ENCODE peak calls at places on chromosomes 11 and 22, in ten cellular contexts. A, N, P, C, G, K, T, U, R and Q are unnamed samples.
A peak's percentile ranks its signal among the peaks of the same experiment; 100 is the strongest.

GRCh38 chr11:135006800-135007199 is 594.8 kb upstream of the B3GAT1 start:
- DNase-seq in A (no peak), N (no peak), P (no peak), C (no peak), G (no peak), K (no peak), T (no peak), U (no peak), R (no peak), Q (no peak)

GRCh38 chr11:59769828-59770227 is 14.7 kb downstream of the STX3 start:
- DNase-seq in A (no peak), N (no peak), P (no peak), C (no peak), G (no peak), K (no peak), T (no peak), U (no peak), R (no peak), Q (no peak)

GRCh38 chr11:125990244-125990643 is 44.4 kb downstream of the VSIG10L2 start:
- DNase-seq in A (no peak), N (no peak), P (peak; percentile 83), C (no peak), G (no peak), K (no peak), T (peak; percentile 57), U (no peak), R (no peak), Q (peak; percentile 87)

GRCh38 chr11:62552931-62553838 is 6.6 kb upstream of the AHNAK start:
- DNase-seq in A (no peak), N (no peak), P (peak; percentile 96), C (peak; percentile 91), G (peak; percentile 93), K (peak; percentile 96), T (peak; percentile 98), U (peak; percentile 94), R (peak; percentile 85), Q (peak; percentile 97)

GRCh38 chr11:35486446-35486845 is 39.0 kb downstream of the PAMR1 start:
- DNase-seq in A (no peak), N (no peak), P (no peak), C (no peak), G (peak; percentile 18), K (no peak), T (peak; percentile 18), U (no peak), R (no peak), Q (no peak)

GRCh38 chr11:88544656-88545280 is 207.2 kb upstream of the CTSC start:
- DNase-seq in A (no peak), N (no peak), P (peak; percentile 62), C (no peak), G (no peak), K (no peak), T (no peak), U (peak; percentile 64), R (no peak), Q (peak; percentile 89)

GRCh38 chr22:41446057-41446501 is 522 bp downstream of the TOB2 start:
- DNase-seq in A (no peak), N (peak; percentile 19), P (peak; percentile 6), C (peak; percentile 34), G (no peak), K (no peak), T (peak; percentile 13), U (no peak), R (no peak), Q (no peak)

GRCh38 chr11:59429924-59430516 is 3.8 kb upstream of the OR5A2 start:
- DNase-seq in A (no peak), N (peak; percentile 76), P (peak; percentile 48), C (no peak), G (peak; percentile 29), K (no peak), T (peak; percentile 68), U (peak; percentile 29), R (no peak), Q (peak; percentile 58)

DNA sequence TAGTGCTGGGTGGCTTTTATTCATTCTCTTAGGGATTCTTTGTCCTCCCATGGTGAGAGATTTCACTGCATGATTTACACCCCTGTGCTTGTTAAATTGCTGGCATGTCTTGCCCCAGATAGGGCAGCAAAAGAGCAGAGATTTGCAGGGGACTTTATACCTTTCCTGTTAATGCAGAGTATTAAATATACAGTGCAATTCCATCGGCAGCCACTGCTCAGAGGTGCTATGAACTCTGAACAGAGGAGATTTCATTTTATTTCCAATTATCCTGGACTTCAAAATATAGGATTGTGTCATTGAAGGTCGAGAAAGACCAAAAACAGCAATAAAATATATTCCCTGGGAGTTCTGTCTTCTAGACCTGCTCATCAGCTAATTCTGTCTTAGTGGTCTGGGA is 263.4 kb upstream of the NCAM1 start:
- DNase-seq in A (no peak), N (no peak), P (no peak), C (no peak), G (no peak), K (no peak), T (no peak), U (no peak), R (no peak), Q (no peak)
- TF ChIP-seq CTCF in A (peak; percentile 12), N (no peak), P (peak; percentile 22), C (no peak), G (no peak), K (no peak), T (no peak), U (no peak), R (peak; percentile 34), Q (no peak)

GRCh38 chr11:10678106-10678505 is 15.4 kb downstream of the IRAG1 start:
- DNase-seq in A (no peak), N (no peak), P (no peak), C (no peak), G (no peak), K (no peak), T (no peak), U (no peak), R (no peak), Q (no peak)

GRCh38 chr11:10673476-10674062 is 20.0 kb downstream of the IRAG1 start:
- DNase-seq in A (no peak), N (no peak), P (no peak), C (no peak), G (no peak), K (no peak), T (no peak), U (no peak), R (no peak), Q (no peak)

GRCh38 chr11:10674440-10674855 is 19.1 kb downstream of the IRAG1 start:
- DNase-seq in A (no peak), N (no peak), P (peak; percentile 51), C (no peak), G (no peak), K (peak; percentile 84), T (no peak), U (no peak), R (no peak), Q (no peak)

GRCh38 chr11:10679644-10680043 is 13.9 kb downstream of the IRAG1 start:
- DNase-seq in A (no peak), N (no peak), P (no peak), C (no peak), G (no peak), K (no peak), T (no peak), U (no peak), R (no peak), Q (no peak)

GRCh38 chr11:10674991-10675440 is 18.5 kb downstream of the IRAG1 start:
- DNase-seq in A (no peak), N (no peak), P (peak; percentile 67), C (no peak), G (no peak), K (peak; percentile 90), T (peak; percentile 20), U (no peak), R (peak; percentile 64), Q (no peak)
- H3K4me3 ChIP-seq in A (peak overlapping the region; percentile 15), N (no peak overlapping the region), P (no peak overlapping the region), C (no peak overlapping the region), G (no peak overlapping the region), K (peak overlapping the region; percentile 59), T (no peak overlapping the region), U (no peak overlapping the region), R (peak overlapping the region; percentile 65), Q (no peak overlapping the region)

GRCh38 chr22:37824674-37825641 is 1.8 kb downstream of the GALR3 start:
- DNase-seq in A (no peak), N (no peak), P (peak; percentile 9), C (no peak), G (no peak), K (no peak), T (no peak), U (no peak), R (no peak), Q (no peak)
- TF ChIP-seq CTCF in A (no peak), N (no peak), P (no peak), C (no peak), G (no peak), K (no peak), T (no peak), U (no peak), R (no peak), Q (no peak)

GRCh38 chr22:40414838-40415505 is 44.6 kb downstream of the SGSM3 start:
- DNase-seq in A (no peak), N (peak; percentile 20), P (no peak), C (no peak), G (no peak), K (no peak), T (no peak), U (no peak), R (no peak), Q (no peak)
- H3K4me3 ChIP-seq in A (no peak overlapping the region), N (no peak overlapping the region), P (no peak overlapping the region), C (no peak overlapping the region), G (no peak overlapping the region), K (no peak overlapping the region), T (no peak overlapping the region), U (no peak overlapping the region), R (no peak overlapping the region), Q (no peak overlapping the region)

GRCh38 chr11:46265764-46266163 is 11.7 kb upstream of the CREB3L1 start:
- DNase-seq in A (no peak), N (no peak), P (no peak), C (no peak), G (no peak), K (no peak), T (no peak), U (no peak), R (no peak), Q (no peak)
- TF ChIP-seq CTCF in A (no peak), N (no peak), P (no peak), C (no peak), G (no peak), K (no peak), T (no peak), U (no peak), R (no peak), Q (no peak)

DNA sequence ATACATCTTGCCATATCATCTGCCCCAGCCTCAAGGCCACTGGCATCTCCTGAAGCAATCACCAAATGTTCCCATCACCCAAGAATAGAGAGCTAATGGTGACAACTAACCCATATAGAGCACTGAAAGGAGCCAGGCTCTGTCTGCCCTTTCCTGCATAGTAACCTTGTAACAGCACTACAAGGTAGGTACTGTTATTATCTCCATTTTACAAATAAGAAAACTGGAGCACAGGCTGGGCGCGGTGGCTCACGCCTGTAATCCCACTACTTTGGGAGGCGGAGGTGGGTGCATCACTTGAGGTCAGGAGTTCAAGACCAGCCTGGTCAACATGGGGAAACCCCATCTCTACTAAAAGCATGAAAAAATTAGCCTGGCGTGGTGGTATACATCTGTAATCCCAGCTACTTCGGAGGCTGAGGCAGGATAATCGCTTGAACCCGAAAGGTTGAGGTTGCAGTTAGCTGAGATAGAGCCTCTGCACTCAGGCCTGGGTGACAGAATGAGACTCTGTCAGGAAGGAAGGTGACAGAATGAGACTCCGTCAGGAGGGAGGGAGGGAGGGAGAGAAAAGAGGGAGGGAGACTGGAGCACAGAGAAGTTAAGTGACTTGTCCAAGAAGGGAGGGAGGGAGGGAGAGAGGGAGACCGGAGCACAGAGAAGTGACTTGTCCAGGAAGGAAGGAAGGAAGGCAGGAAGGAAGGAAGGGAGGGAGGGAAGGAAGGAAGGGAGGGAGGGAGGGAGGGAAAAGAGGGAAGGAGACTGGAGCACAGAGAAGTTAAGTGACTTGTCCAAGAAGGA is 2.2 kb downstream of the SLC35F2 start:
- DNase-seq in A (no peak), N (no peak), P (no peak), C (no peak), G (no peak), K (no peak), T (no peak), U (no peak), R (no peak), Q (no peak)
- H3K4me3 ChIP-seq in A (no peak overlapping the region), N (no peak overlapping the region), P (no peak overlapping the region), C (no peak overlapping the region), G (no peak overlapping the region), K (no peak overlapping the region), T (no peak overlapping the region), U (peak overlapping the region; percentile 94), R (no peak overlapping the region), Q (peak overlapping the region; percentile 86)